ENCODE peak calls at places on chromosomes 6 and 20, in six cellular contexts. I is heart right ventricle; Q is HS-5; A is RWPE1; Y is HTR-8/SVneo; D is CD4-positive, alpha-beta T cell. X is an unnamed sample.
A peak's percentile ranks its signal among the peaks of the same experiment; 100 is the strongest.

GRCh38 chr6:4180653-4181255 is 45.4 kb upstream of the ECI2 start:
- DNase-seq in I (no peak), Q (no peak), A (peak; percentile 28), Y (no peak), D (no peak), X (no peak)

GRCh38 chr6:69038841-69039240 is 403.8 kb downstream of the ADGRB3 start:
- DNase-seq in I (no peak), Q (no peak), A (no peak), Y (no peak), D (no peak), X (no peak)

GRCh38 chr6:6700421-6700820 is 111.9 kb downstream of the LY86 start:
- DNase-seq in I (no peak), Q (no peak), A (no peak), Y (no peak), D (no peak), X (no peak)

GRCh38 chr20:58514321-58515239 is 619 bp downstream of the APCDD1L start:
- DNase-seq in I (no peak), Q (no peak), A (peak; percentile 38), Y (peak; percentile 65), D (no peak), X (no peak)

GRCh38 chr20:15642676-15643075 is 930.6 kb downstream of the KIF16B start:
- DNase-seq in I (no peak), Q (no peak), A (no peak), Y (no peak), D (no peak), X (no peak)

GRCh38 chr6:62623851-62624532 is 338.0 kb upstream of the KHDRBS2 start:
- DNase-seq in I (no peak), Q (peak; percentile 25), A (no peak), Y (no peak), D (no peak), X (no peak)

GRCh38 chr20:57326667-57327455 is 2.7 kb upstream of the SPO11 start:
- DNase-seq in I (no peak), Q (no peak), A (peak; percentile 99), Y (no peak), D (no peak), X (no peak)

GRCh38 chr6:70131528-70131927 is 171.4 kb downstream of the COL9A1 start:
- DNase-seq in I (no peak), Q (no peak), A (no peak), Y (no peak), D (no peak), X (no peak)

GRCh38 chr6:140062042-140063041 is 687.9 kb upstream of the CITED2 start:
- DNase-seq in I (peak; percentile 30), Q (peak; percentile 96), A (peak; percentile 68), Y (peak; percentile 64), D (no peak), X (no peak)

GRCh38 chr6:152423216-152424103 is 213.7 kb downstream of the SYNE1 start:
- DNase-seq in I (no peak), Q (no peak), A (no peak), Y (no peak), D (no peak), X (no peak)

GRCh38 chr6:67608099-67608749 is 1026.9 kb upstream of the ADGRB3 start:
- DNase-seq in I (no peak), Q (no peak), A (no peak), Y (no peak), D (no peak), X (no peak)

GRCh38 chr6:16752206-16752867 is 8.9 kb downstream of the ATXN1 start:
- DNase-seq in I (no peak), Q (no peak), A (peak; percentile 71), Y (no peak), D (no peak), X (no peak)

GRCh38 chr6:132490478-132491204 is 22.3 kb downstream of the STX7 start:
- DNase-seq in I (no peak), Q (no peak), A (no peak), Y (no peak), D (no peak), X (no peak)

GRCh38 chr6:69089539-69089938 is 454.5 kb downstream of the ADGRB3 start:
- DNase-seq in I (no peak), Q (no peak), A (no peak), Y (no peak), D (no peak), X (no peak)

GRCh38 chr20:49478754-49479689 is 3.4 kb downstream of the KCNB1 start:
- DNase-seq in I (no peak), Q (no peak), A (no peak), Y (no peak), D (no peak), X (no peak)